ENCODE peak calls at places on chromosomes 4 and X, in seven cellular contexts. S, Q, C, R, K, D and B are unnamed samples.

GRCh38 chr4:169115897-169116254 is 105.8 kb upstream of the CBR4 start:
- DNase-seq in S (no peak), Q (no peak), C (peak), R (peak), K (peak), D (no peak), B (peak)

GRCh38 chr4:8709729-8710360 is 117.3 kb downstream of the CPZ start:
- DNase-seq in S (no peak), Q (peak), C (no peak), R (no peak), K (peak), D (no peak), B (no peak)

GRCh38 chrX:153411255-153411987 is at the start of gene ZFP92:
- DNase-seq in S (no peak), Q (peak), C (no peak), R (no peak), K (no peak), D (peak), B (peak)

GRCh38 chr4:2060578-2061207 is 1.6 kb downstream of the NAT8L start:
- DNase-seq in S (no peak), Q (no peak), C (no peak), R (no peak), K (no peak), D (no peak), B (no peak)

GRCh38 chr4:186728631-186729271 is 5.1 kb upstream of the FAT1 start:
- DNase-seq in S (no peak), Q (no peak), C (peak), R (peak), K (no peak), D (no peak), B (no peak)

GRCh38 chr4:123785515-123785914 is 388.9 kb downstream of the SPRY1 start:
- DNase-seq in S (no peak), Q (no peak), C (peak), R (peak), K (peak), D (no peak), B (no peak)

GRCh38 chrX:2478546-2479419 is 22.0 kb downstream of the DHRSX start:
- DNase-seq in S (no peak), Q (peak), C (no peak), R (no peak), K (no peak), D (no peak), B (no peak)

GRCh38 chrX:48971325-48972213 is at the start of gene KCND1:
- DNase-seq in S (no peak), Q (no peak), C (peak), R (peak), K (peak), D (peak), B (peak)

GRCh38 chrX:40949071-40949470 is 136.2 kb upstream of the USP9X start:
- DNase-seq in S (no peak), Q (no peak), C (no peak), R (no peak), K (no peak), D (no peak), B (no peak)

GRCh38 chrX:136694491-136695087 is 46.6 kb downstream of the CD40LG start:
- DNase-seq in S (no peak), Q (no peak), C (peak), R (peak), K (no peak), D (no peak), B (no peak)

GRCh38 chr4:68873218-68873502 is 57.4 kb downstream of the UGT2B10 start:
- DNase-seq in S (no peak), Q (no peak), C (no peak), R (no peak), K (no peak), D (no peak), B (no peak)

GRCh38 chr4:121784975-121785374 is 16.1 kb upstream of the EXOSC9 start:
- DNase-seq in S (no peak), Q (no peak), C (peak), R (peak), K (no peak), D (no peak), B (no peak)

GRCh38 chr4:95556460-95556859 is 7.7 kb upstream of the UNC5C start:
- DNase-seq in S (no peak), Q (no peak), C (peak), R (peak), K (no peak), D (no peak), B (no peak)

GRCh38 chr4:44791842-44792241 is 65.5 kb upstream of the GNPDA2 start:
- DNase-seq in S (no peak), Q (no peak), C (no peak), R (no peak), K (no peak), D (no peak), B (no peak)